ENCODE peak calls at places on chromosomes 2 and 18, in nine cellular contexts. X is dorsolateral prefrontal cortex, S is pancreas, D is psoas muscle, E is K562, F is left ventricle myocardium inferior, V is astrocyte, N is WERI-Rb-1, K is heart right ventricle. Q is an unnamed sample.

GRCh38 chr2:207926133-207927076 is 98.9 kb downstream of the PLEKHM3 start:
- DNase-seq in V (peak), X (no peak), F (peak), D (peak), S (no peak), N (no peak), E (no peak), K (peak), Q (no peak)

GRCh38 chr18:55988537-55988936 is 400.5 kb upstream of the TCF4 start:
- DNase-seq in N (no peak), K (peak), V (no peak), E (no peak), X (no peak), F (no peak), D (no peak), S (no peak), Q (no peak)

GRCh38 chr2:203237501-203238238 is 1.1 kb upstream of the CYP20A1 start:
- DNase-seq in K (no peak), E (peak), N (no peak), S (no peak), X (no peak), F (no peak), D (no peak), V (no peak), Q (no peak)

GRCh38 chr2:100611079-100612029 is 48.6 kb downstream of the PDCL3 start:
- DNase-seq in K (no peak), D (no peak), N (no peak), E (no peak), X (no peak), F (no peak), S (no peak), V (no peak), Q (no peak)

GRCh38 chr2:8565399-8566154 is 116.3 kb upstream of the ID2 start:
- DNase-seq in F (no peak), K (no peak), X (peak), V (no peak), E (no peak), S (peak), N (peak), D (peak), Q (peak)

GRCh38 chr18:12327510-12328178 is 19.6 kb downstream of the TUBB6 start:
- DNase-seq in F (peak), N (peak), V (peak), K (peak), S (peak), X (no peak), D (peak), E (peak), Q (peak)

GRCh38 chr18:32920796-32921787 is 148.3 kb upstream of the KLHL14 start:
- DNase-seq in F (no peak), K (no peak), X (no peak), E (no peak), N (no peak), S (no peak), V (peak), D (no peak), Q (no peak)

GRCh38 chr2:66576381-66577330 is 141.7 kb downstream of the MEIS1 start:
- DNase-seq in K (no peak), E (no peak), F (no peak), D (peak), V (no peak), N (no peak), S (peak), X (no peak), Q (no peak)

GRCh38 chr2:228329279-228329678 is 147.8 kb upstream of the SPHKAP start:
- DNase-seq in X (no peak), F (no peak), N (no peak), V (no peak), S (no peak), E (no peak), D (no peak), K (peak), Q (no peak)

GRCh38 chr2:200640906-200641305 is 55.1 kb downstream of the AOX1 start:
- DNase-seq in F (no peak), N (no peak), V (no peak), K (no peak), D (no peak), X (no peak), S (no peak), E (no peak), Q (no peak)

GRCh38 chr2:9428965-9429577 is 5.6 kb downstream of the CPSF3 start:
- DNase-seq in D (no peak), X (no peak), E (no peak), F (no peak), V (no peak), K (no peak), N (no peak), S (no peak), Q (no peak)

GRCh38 chr2:73999881-74000597 is 15.3 kb downstream of the TET3 start:
- DNase-seq in X (no peak), F (no peak), E (no peak), N (peak), V (no peak), K (no peak), S (peak), D (no peak), Q (no peak)

GRCh38 chr2:126446106-126446695 is 209.8 kb upstream of the GYPC start:
- DNase-seq in K (no peak), X (no peak), D (no peak), S (no peak), F (no peak), V (no peak), E (no peak), N (no peak), Q (no peak)

GRCh38 chr18:4026542-4026941 is 428.6 kb downstream of the DLGAP1 start:
- DNase-seq in E (no peak), K (no peak), D (no peak), V (no peak), N (no peak), F (no peak), X (no peak), S (no peak), Q (no peak)

GRCh38 chr2:69601179-69601612 is 42.3 kb downstream of the AAK1 start:
- DNase-seq in D (no peak), N (no peak), K (no peak), E (peak), V (peak), F (no peak), S (no peak), X (no peak), Q (no peak)

GRCh38 chr18:48534364-48534763 is 4.5 kb upstream of the CTIF start:
- DNase-seq in F (no peak), S (no peak), V (peak), E (no peak), K (no peak), X (no peak), N (no peak), D (no peak), Q (no peak)

GRCh38 chr2:75200140-75200985 is 1.0 kb upstream of the TACR1 start:
- DNase-seq in E (no peak), S (peak), K (peak), N (peak), X (peak), F (peak), D (peak), V (peak), Q (peak)

GRCh38 chr2:234164499-234165409 is 114.3 kb downstream of the SPP2 start:
- DNase-seq in E (no peak), K (no peak), N (no peak), X (no peak), V (no peak), F (no peak), D (no peak), S (no peak), Q (no peak)

GRCh38 chr2:144334551-144334950 is 185.4 kb downstream of the ZEB2 start:
- DNase-seq in E (no peak), K (no peak), F (no peak), S (no peak), D (no peak), X (no peak), N (no peak), V (no peak), Q (no peak)

GRCh38 chr2:37415128-37415817 is 70.8 kb downstream of the QPCT start:
- DNase-seq in D (no peak), E (peak), V (no peak), S (no peak), N (peak), K (no peak), X (no peak), F (no peak), Q (no peak)

GRCh38 chr18:78796693-78797455 is 182.7 kb upstream of the SALL3 start:
- DNase-seq in X (no peak), F (no peak), S (no peak), D (no peak), N (no peak), V (no peak), K (no peak), E (no peak), Q (no peak)

GRCh38 chr2:165618806-165619205 is 149.3 kb downstream of the CSRNP3 start:
- DNase-seq in X (no peak), S (no peak), V (no peak), K (no peak), F (no peak), E (no peak), N (no peak), D (no peak), Q (no peak)

GRCh38 chr18:74196220-74197119 is 48.1 kb downstream of the TIMM21 start:
- DNase-seq in F (no peak), X (no peak), D (no peak), S (no peak), N (peak), K (peak), V (peak), E (peak), Q (peak)

GRCh38 chr2:168594778-168595177 is 138.7 kb downstream of the CERS6 start:
- DNase-seq in E (no peak), K (no peak), S (no peak), N (no peak), F (no peak), D (no peak), V (no peak), X (no peak), Q (no peak)

GRCh38 chr2:223068036-223068435 is 16.0 kb downstream of the KCNE4 start:
- DNase-seq in F (no peak), N (no peak), X (no peak), V (peak), K (no peak), D (no peak), E (no peak), S (no peak), Q (no peak)

GRCh38 chr2:134435505-134435904 is 181.6 kb downstream of the MGAT5 start:
- DNase-seq in E (no peak), D (no peak), F (no peak), V (no peak), K (no peak), N (no peak), S (no peak), X (no peak), Q (no peak)

GRCh38 chr18:47754311-47755101 is 176.0 kb downstream of the SMAD2 start:
- DNase-seq in S (peak), D (no peak), K (no peak), X (no peak), E (peak), N (peak), V (no peak), F (no peak), Q (peak)

GRCh38 chr2:220850116-220850515 is 722.0 kb downstream of the EPHA4 start:
- DNase-seq in S (no peak), N (no peak), E (no peak), D (no peak), K (no peak), X (no peak), F (no peak), V (no peak), Q (no peak)

GRCh38 chr18:32349728-32350395 is 120.8 kb downstream of the GAREM1 start:
- DNase-seq in K (peak), F (peak), E (no peak), D (no peak), V (peak), N (no peak), X (no peak), S (no peak), Q (peak)

GRCh38 chr2:240252191-240252871 is 111.9 kb upstream of the OTOS start:
- DNase-seq in K (no peak), E (no peak), F (peak), V (no peak), D (peak), X (peak), N (no peak), S (peak), Q (peak)

GRCh38 chr2:529425-529824 is 147.8 kb downstream of the TMEM18 start:
- DNase-seq in X (no peak), V (no peak), K (no peak), S (no peak), N (peak), D (no peak), E (no peak), F (no peak), Q (no peak)

GRCh38 chr2:12587729-12588522 is 128.8 kb upstream of the TRIB2 start:
- DNase-seq in V (peak), S (no peak), D (no peak), N (no peak), K (no peak), E (no peak), F (no peak), X (no peak), Q (no peak)

GRCh38 chr18:3058328-3059191 is 45.6 kb upstream of the LPIN2 start:
- DNase-seq in K (no peak), D (no peak), V (no peak), X (no peak), S (no peak), E (no peak), N (no peak), F (no peak), Q (no peak)

GRCh38 chr2:105301646-105302045 is 27.9 kb downstream of the TGFBRAP1 start:
- DNase-seq in F (no peak), V (no peak), K (no peak), N (no peak), X (no peak), E (no peak), D (no peak), S (no peak), Q (no peak)

GRCh38 chr18:21129586-21130216 is 18.1 kb upstream of the ROCK1 start:
- DNase-seq in X (no peak), N (no peak), S (no peak), E (no peak), D (no peak), F (no peak), K (no peak), V (peak), Q (no peak)

DNA sequence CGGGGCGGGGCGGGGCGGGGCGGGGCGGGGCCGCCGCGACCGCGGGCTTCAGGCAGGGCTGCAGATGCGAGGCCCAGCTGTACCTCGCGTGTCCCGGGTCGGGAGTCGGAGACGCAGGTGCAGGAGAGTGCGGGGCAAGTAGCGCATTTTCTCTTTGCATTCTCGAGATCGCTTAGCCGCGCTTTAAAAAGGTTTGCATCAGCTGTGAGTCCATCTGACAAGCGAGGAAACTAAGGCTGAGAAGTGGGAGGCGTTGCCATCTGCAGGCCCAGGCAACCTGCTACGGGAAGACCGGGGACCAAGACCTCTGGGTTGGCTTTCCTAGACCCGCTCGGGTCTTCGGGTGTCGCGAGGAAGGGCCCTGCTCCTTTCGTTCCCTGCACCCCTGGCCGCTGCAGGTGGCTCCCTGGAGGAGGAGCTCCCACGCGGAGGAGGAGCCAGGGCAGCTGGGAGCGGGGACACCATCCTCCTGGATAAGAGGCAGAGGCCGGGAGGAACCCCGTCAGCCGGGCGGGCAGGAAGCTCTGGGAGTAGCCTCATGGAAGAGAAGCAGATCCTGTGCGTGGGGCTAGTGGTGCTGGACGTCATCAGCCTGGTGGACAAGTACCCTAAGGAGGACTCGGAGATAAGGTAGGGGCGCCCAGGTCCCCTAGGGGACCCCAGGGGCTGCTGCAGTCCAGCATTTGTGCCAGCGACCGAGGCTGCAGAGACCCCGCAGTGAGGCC is at the start of gene KHK:
- DNase-seq in D (peak), V (no peak), K (peak), N (peak), F (peak), X (peak), E (peak), S (peak), Q (peak)
- TF ChIP-seq CTCF in D (no peak), V (no peak), K (peak), N (no peak), F (peak), X (no peak), E (no peak), S (peak), Q (no peak)

DNA sequence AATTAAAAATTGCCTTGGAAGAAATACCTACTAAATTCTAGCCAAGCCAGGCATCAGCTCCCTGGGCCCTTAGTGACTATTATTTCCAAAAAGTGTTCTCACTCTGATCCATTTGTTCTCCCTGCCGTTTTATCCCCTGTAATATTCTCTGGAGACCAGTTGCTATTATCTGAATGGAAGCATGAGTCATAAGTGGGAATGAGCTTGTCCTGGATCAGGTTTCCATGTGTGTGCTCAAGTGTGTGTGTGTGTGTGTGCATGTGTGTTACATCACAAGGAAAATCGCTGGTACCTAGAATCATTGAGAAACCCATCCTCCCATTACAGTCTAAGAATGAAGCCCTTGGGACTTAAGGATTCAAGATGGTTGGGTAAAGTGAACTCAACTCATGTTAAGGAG is 130.3 kb upstream of the CXCR4 start:
- DNase-seq in E (no peak), F (no peak), S (no peak), V (peak), K (no peak), X (no peak), D (no peak), N (no peak), Q (no peak)
- H3K27ac ChIP-seq in E (no peak), F (peak), S (no peak), V (no peak), K (no peak), X (no peak), D (no peak), N (no peak), Q (no peak)

GRCh38 chr2:216327447-216327846 is 44.8 kb downstream of the MARCHF4 start:
- DNase-seq in N (no peak), S (no peak), X (no peak), K (no peak), D (no peak), V (no peak), F (no peak), E (no peak), Q (no peak)

DNA sequence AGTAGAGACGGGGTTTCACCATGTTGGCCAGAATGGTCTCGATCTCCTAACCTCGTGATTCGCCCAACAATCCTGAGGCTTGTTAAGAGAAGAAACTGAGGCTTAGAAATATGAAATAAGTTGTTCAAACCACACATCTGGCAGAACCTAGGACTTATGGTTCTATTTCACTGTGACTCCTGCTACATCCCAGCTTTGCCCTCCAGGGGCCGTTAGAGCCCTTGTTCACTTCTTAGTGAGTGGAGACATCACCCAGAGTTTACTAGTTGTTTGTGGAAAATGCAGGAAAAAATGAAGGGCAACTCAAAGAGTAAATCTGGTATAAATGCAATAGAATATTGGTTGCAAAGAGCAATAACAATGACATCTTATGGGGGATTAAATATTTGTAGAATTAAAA is 43.9 kb downstream of the MARCHF4 start:
- DNase-seq in N (no peak), X (no peak), K (no peak), S (no peak), D (no peak), F (no peak), V (no peak), E (no peak), Q (no peak)
- TF ChIP-seq CTCF in N (peak), X (no peak), K (no peak), S (no peak), D (no peak), F (no peak), V (peak), E (no peak), Q (no peak)

GRCh38 chr18:67232991-67233390 is 283.5 kb downstream of the DSEL start:
- DNase-seq in V (no peak), K (no peak), S (no peak), D (no peak), E (no peak), N (no peak), F (no peak), X (no peak), Q (no peak)
- H3K27ac ChIP-seq in V (peak), K (no peak), S (no peak), D (no peak), E (no peak), N (no peak), F (no peak), X (no peak), Q (no peak)

GRCh38 chr2:188984126-188984525 is 10.0 kb downstream of the COL3A1 start:
- DNase-seq in N (no peak), E (no peak), F (no peak), V (peak), S (no peak), K (no peak), X (no peak), D (no peak), Q (no peak)
- TF ChIP-seq CTCF in N (no peak), E (no peak), F (peak), V (peak), S (no peak), K (no peak), X (no peak), D (peak), Q (peak)

DNA sequence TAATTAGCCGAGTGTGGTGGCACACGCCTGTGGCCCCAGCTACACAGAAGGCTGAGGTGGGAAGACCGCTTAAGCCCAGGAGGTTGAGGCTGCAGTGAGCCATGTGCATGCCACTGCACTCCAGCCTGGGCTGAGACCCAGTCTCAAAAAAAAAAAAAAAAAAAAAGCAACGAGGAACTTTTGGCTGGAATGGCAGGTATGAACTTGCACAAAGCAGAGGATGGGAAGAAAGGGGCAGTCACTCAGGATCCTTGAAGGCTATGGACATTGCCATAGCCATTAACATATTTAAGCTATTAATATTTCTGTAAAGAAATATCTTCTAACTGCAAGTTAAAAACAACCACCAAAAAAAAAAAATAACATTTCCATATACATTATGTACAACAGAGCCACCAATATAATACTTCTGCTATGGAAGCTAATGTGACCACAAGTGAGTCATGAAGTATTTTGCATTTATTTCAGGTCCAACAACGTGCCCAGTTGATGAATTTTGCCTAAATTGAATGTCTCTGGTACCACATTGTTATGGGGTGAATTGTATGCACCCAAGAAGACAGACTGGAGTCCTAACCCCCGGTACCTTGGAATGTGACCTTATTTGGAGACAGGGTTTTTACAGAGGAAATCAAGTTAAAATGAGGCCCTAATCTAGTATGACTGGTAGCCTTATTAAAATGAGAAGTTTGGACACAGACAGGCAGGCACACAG is 102.9 kb downstream of the RBMS1 start:
- DNase-seq in X (no peak), F (no peak), N (no peak), D (no peak), V (peak), E (no peak), S (no peak), K (no peak), Q (no peak)
- H3K27ac ChIP-seq in X (no peak), F (peak), N (no peak), D (peak), V (peak), E (no peak), S (no peak), K (no peak), Q (peak)